ENCODE peak calls at places on chromosomes 1 and 21, in ten cellular contexts. X, Y, W, A, N, B, Z, F, Q and L are unnamed samples.

GRCh38 chr1:91137173-91137852 is 115.5 kb upstream of the ZNF644 start:
- DNase-seq in F (no peak), Q (no peak), A (no peak), X (no peak), B (no peak), W (no peak), Y (no peak), Z (no peak), N (no peak), L (no peak)

GRCh38 chr1:36924282-36924791 is 110.0 kb downstream of the GRIK3 start:
- DNase-seq in Z (peak), Q (peak), N (peak), B (peak), X (peak), Y (peak), W (peak), A (no peak), F (peak), L (no peak)

GRCh38 chr1:44655609-44656008 is 18.7 kb downstream of the TMEM53 start:
- DNase-seq in Z (no peak), X (no peak), Y (peak), Q (peak), B (no peak), A (peak), W (no peak), F (peak), N (no peak), L (no peak)

GRCh38 chr1:43074709-43075108 is 97.4 kb downstream of the EBNA1BP2 start:
- DNase-seq in Q (no peak), X (no peak), W (no peak), A (no peak), B (no peak), Z (no peak), F (no peak), N (no peak), Y (no peak), L (no peak)

GRCh38 chr21:16751705-16752104 is 761.1 kb upstream of the CXADR start:
- DNase-seq in Z (no peak), W (no peak), N (no peak), Q (no peak), F (no peak), X (no peak), Y (no peak), A (no peak), B (no peak), L (no peak)

GRCh38 chr1:171292799-171293198 is 21.2 kb upstream of the FMO4 start:
- DNase-seq in N (no peak), Q (peak), A (no peak), Y (no peak), Z (peak), F (no peak), B (no peak), W (no peak), X (no peak), L (no peak)

GRCh38 chr1:55703726-55704363 is 488.7 kb upstream of the USP24 start:
- DNase-seq in B (no peak), X (no peak), W (no peak), F (no peak), Z (peak), A (peak), N (no peak), Q (no peak), Y (no peak), L (no peak)

GRCh38 chr1:15616704-15617172 is 520 bp upstream of the DDI2 start:
- DNase-seq in Z (peak), N (no peak), Q (peak), X (no peak), W (no peak), A (no peak), F (no peak), B (no peak), Y (no peak), L (no peak)

GRCh38 chr1:235557495-235557894 is 53.2 kb upstream of the B3GALNT2 start:
- DNase-seq in X (no peak), Y (no peak), N (no peak), Z (no peak), F (peak), A (no peak), Q (no peak), B (no peak), W (no peak), L (no peak)

GRCh38 chr21:33871171-33871570 is 44.4 kb downstream of the ATP5PO start:
- DNase-seq in Q (peak), F (no peak), W (peak), A (no peak), Y (peak), X (no peak), N (no peak), Z (peak), B (no peak), L (no peak)

GRCh38 chr1:204812842-204813241 is 57.8 kb upstream of the NFASC start:
- DNase-seq in X (no peak), N (no peak), F (no peak), A (no peak), W (no peak), Q (no peak), Y (no peak), Z (no peak), B (no peak), L (no peak)

GRCh38 chr1:228339059-228339704 is 67.5 kb downstream of the TRIM11 start:
- DNase-seq in X (no peak), A (no peak), Z (no peak), N (no peak), F (no peak), Q (no peak), W (no peak), Y (no peak), B (no peak), L (no peak)

GRCh38 chr1:204358145-204358544 is 1.6 kb downstream of the PLEKHA6 start:
- DNase-seq in W (no peak), F (no peak), B (no peak), Q (no peak), Y (no peak), A (no peak), Z (no peak), N (no peak), X (no peak), L (no peak)

GRCh38 chr1:226125097-226125630 is 61.4 kb downstream of the ACBD3 start:
- DNase-seq in F (peak), X (peak), Z (peak), A (peak), N (peak), W (peak), B (peak), Y (peak), Q (peak), L (no peak)

GRCh38 chr1:9960705-9961562 is 17.7 kb downstream of the NMNAT1 start:
- DNase-seq in N (no peak), W (no peak), X (no peak), A (no peak), B (no peak), Q (peak), F (peak), Z (no peak), Y (peak), L (no peak)

GRCh38 chr1:89888480-89889335 is 67.9 kb downstream of the LRRC8D start:
- DNase-seq in W (no peak), F (no peak), Q (no peak), X (no peak), N (no peak), Y (no peak), B (no peak), A (no peak), Z (peak), L (no peak)

GRCh38 chr1:19203440-19203839 is 6.6 kb downstream of the UBR4 start:
- DNase-seq in Y (peak), F (no peak), A (no peak), W (peak), Q (peak), B (peak), N (no peak), Z (peak), X (peak), L (no peak)

GRCh38 chr1:78790174-78790573 is 140.5 kb downstream of the IFI44 start:
- DNase-seq in A (no peak), B (no peak), N (no peak), Y (no peak), X (no peak), F (no peak), Q (no peak), Z (no peak), W (no peak), L (no peak)

GRCh38 chr1:31764307-31765040 is at the start of gene ADGRB2:
- DNase-seq in B (no peak), W (no peak), Z (no peak), Y (no peak), A (peak), N (peak), X (no peak), F (peak), Q (no peak), L (no peak)

GRCh38 chr1:70360321-70360720 is 5.8 kb upstream of the ANKRD13C start:
- DNase-seq in A (no peak), Z (no peak), F (no peak), Q (no peak), Y (no peak), X (no peak), B (no peak), N (no peak), W (no peak), L (no peak)

GRCh38 chr1:119006406-119007279 is 18.5 kb upstream of the TBX15 start:
- DNase-seq in X (no peak), A (peak), Z (no peak), B (no peak), F (no peak), Y (no peak), Q (peak), W (no peak), N (no peak), L (no peak)

GRCh38 chr1:248821101-248821500 is 4.6 kb downstream of the SH3BP5L start:
- DNase-seq in Z (peak), N (peak), Q (peak), F (no peak), A (no peak), X (no peak), W (peak), B (no peak), Y (peak), L (peak)

GRCh38 chr1:186896211-186896610 is 67.5 kb downstream of the PLA2G4A start:
- DNase-seq in N (no peak), A (no peak), W (no peak), Z (peak), X (no peak), Q (peak), B (no peak), F (no peak), Y (peak), L (no peak)

GRCh38 chr1:83706354-83706938 is 292.5 kb downstream of the TTLL7 start:
- DNase-seq in Q (no peak), W (no peak), Z (no peak), N (no peak), B (no peak), F (no peak), Y (no peak), X (no peak), A (no peak), L (no peak)

GRCh38 chr1:192512426-192513125 is 63.0 kb upstream of the RGS1 start:
- DNase-seq in Z (no peak), Q (no peak), B (no peak), N (no peak), X (no peak), F (no peak), Y (no peak), A (no peak), W (no peak), L (no peak)

GRCh38 chr1:192506741-192507155 is 68.8 kb upstream of the RGS1 start:
- DNase-seq in X (no peak), N (no peak), Y (peak), B (no peak), Q (peak), Z (peak), F (peak), A (no peak), W (no peak), L (no peak)
- TF ChIP-seq CTCF in X (no peak), N (no peak), Y (peak), B (no peak), Q (peak), Z (peak), F (peak), A (peak), W (peak), L (peak)

GRCh38 chr1:168636642-168637111 is 60.3 kb downstream of the XCL1 start:
- DNase-seq in B (no peak), Y (peak), Z (no peak), W (peak), X (no peak), N (no peak), A (no peak), Q (peak), F (no peak), L (peak)
- H3K4me3 ChIP-seq in B (no peak), Y (no peak), Z (no peak), W (no peak), X (no peak), N (no peak), A (no peak), Q (no peak), F (no peak), L (no peak)

GRCh38 chr21:41861987-41862386 is 17.2 kb downstream of the PRDM15 start:
- DNase-seq in Y (no peak), N (no peak), X (no peak), A (no peak), W (no peak), B (no peak), Q (no peak), Z (no peak), F (peak), L (no peak)
- TF ChIP-seq CTCF in Y (no peak), N (no peak), X (no peak), A (no peak), W (peak), B (no peak), Q (peak), Z (no peak), F (peak), L (no peak)

DNA sequence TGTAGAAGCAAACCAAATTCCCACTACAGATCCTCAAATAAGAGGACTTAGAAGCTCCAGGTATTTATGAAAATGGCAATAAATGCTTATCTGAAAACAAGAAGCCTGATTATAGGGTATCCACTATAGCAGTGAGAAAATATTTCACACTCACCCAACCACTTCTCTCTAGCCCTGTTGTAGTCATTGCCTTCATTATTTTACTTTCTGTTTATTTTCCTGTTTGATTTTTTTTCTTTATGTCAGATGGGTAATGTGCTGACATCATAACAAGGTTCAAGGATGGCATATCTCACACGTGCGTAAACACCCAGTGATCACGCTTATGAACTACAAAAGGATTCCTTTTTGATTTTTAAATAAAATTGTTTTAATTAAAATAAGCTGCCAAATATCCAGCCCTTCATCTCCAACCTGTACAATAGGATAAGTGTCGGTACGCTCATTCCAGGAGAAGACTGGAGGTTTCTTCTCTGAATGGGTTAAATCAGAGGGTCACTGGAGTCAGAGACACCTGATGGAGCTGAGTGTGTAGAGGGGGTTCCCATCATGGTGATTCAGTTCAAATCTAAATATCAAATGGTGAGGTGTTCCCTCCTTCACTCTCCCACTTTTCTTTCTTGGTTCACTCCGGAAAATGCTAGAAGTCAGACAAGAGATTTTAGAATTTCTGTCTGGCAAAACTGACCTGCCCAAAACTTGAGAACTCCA is 8.2 kb upstream of the S1PR1 start:
- DNase-seq in F (no peak), W (no peak), Y (no peak), N (no peak), Z (no peak), X (no peak), B (no peak), Q (no peak), A (no peak), L (no peak)
- H3K4me3 ChIP-seq in F (no peak), W (no peak), Y (no peak), N (no peak), Z (no peak), X (no peak), B (no peak), Q (no peak), A (no peak), L (no peak)

GRCh38 chr1:172964864-172965263 is 85.9 kb downstream of the TNFSF18 start:
- DNase-seq in F (no peak), N (no peak), Z (peak), W (no peak), Q (no peak), Y (no peak), A (no peak), B (no peak), X (no peak), L (no peak)
- TF ChIP-seq CTCF in F (no peak), N (no peak), Z (no peak), W (no peak), Q (no peak), Y (no peak), A (no peak), B (no peak), X (no peak), L (no peak)

DNA sequence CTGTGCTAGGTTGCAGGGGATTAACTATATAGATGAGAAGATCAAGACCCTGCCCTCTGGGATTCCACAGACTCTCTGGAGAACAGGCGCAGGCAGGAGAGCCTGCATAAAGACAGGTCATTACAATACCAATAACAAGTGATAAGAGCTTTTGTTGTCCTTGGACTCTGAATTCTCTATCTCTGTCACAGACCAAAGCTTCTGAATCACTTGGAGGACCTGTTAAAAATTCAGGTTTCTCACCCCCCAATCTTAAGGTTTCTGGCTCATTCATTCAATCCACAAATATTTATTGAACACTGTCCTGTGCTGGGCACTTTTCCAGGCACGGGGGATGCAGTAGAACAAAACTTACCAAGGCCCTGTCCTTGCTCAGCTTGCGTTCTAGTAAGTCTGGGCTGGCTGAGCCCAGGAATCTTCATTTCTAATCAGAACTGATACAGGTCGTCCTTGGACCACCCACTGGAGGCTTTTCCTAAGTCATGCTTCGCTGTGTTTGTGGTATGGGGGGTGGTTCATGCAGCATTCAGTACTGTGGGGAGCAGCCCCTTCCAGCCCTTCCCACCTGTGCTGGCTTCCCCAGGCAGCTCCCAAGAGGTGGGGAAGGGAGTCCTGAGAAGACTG is 1.4 kb downstream of the EFNA4 start:
- DNase-seq in X (no peak), B (no peak), F (no peak), Z (no peak), N (no peak), A (no peak), W (no peak), Q (no peak), Y (no peak), L (no peak)
- H3K4me3 ChIP-seq in X (no peak), B (peak), F (peak), Z (no peak), N (no peak), A (no peak), W (no peak), Q (peak), Y (no peak), L (no peak)